ENCODE peak calls at places on chromosomes 12 and 14, in seven cellular contexts. One of them, this sample, is unnamed.

GRCh38 chr14:51650721-51651387 is 856 bp upstream of the FRMD6 start:
- DNase-seq in effector memory CD8-positive, alpha-beta T cell: peak
- DNase-seq in kidney: peak
- DNase-seq in ovary: peak
- DNase-seq in activated CD4-positive, alpha-beta T cell treated with anti-CD3 and anti-CD28 coated beads, Interleukin-2, amount 50 U/mL, for 1 hour: no peak
- DNase-seq in astrocyte of the hippocampus: peak
- DNase-seq in hippocampal formation: peak
- DNase-seq in this sample: no peak

GRCh38 chr14:102043251-102044025 is 43.4 kb downstream of the HSP90AA1 start:
- DNase-seq in effector memory CD8-positive, alpha-beta T cell: no peak
- DNase-seq in ovary: no peak
- DNase-seq in activated CD4-positive, alpha-beta T cell treated with anti-CD3 and anti-CD28 coated beads, Interleukin-2, amount 50 U/mL, for 1 hour: no peak
- DNase-seq in kidney: no peak
- DNase-seq in hippocampal formation: peak
- DNase-seq in astrocyte of the hippocampus: no peak
- DNase-seq in this sample: no peak

GRCh38 chr14:72518809-72519377 is 375.0 kb downstream of the DPF3 start:
- DNase-seq in effector memory CD8-positive, alpha-beta T cell: peak
- DNase-seq in hippocampal formation: no peak
- DNase-seq in activated CD4-positive, alpha-beta T cell treated with anti-CD3 and anti-CD28 coated beads, Interleukin-2, amount 50 U/mL, for 1 hour: peak
- DNase-seq in ovary: no peak
- DNase-seq in kidney: no peak
- DNase-seq in astrocyte of the hippocampus: no peak
- DNase-seq in this sample: no peak

GRCh38 chr12:73301530-73301929 is 1029.4 kb downstream of the TRHDE start:
- DNase-seq in activated CD4-positive, alpha-beta T cell treated with anti-CD3 and anti-CD28 coated beads, Interleukin-2, amount 50 U/mL, for 1 hour: no peak
- DNase-seq in kidney: no peak
- DNase-seq in hippocampal formation: no peak
- DNase-seq in ovary: no peak
- DNase-seq in effector memory CD8-positive, alpha-beta T cell: no peak
- DNase-seq in astrocyte of the hippocampus: no peak
- DNase-seq in this sample: no peak

GRCh38 chr12:131055596-131056233 is 102.0 kb downstream of the ADGRD1 start:
- DNase-seq in hippocampal formation: no peak
- DNase-seq in effector memory CD8-positive, alpha-beta T cell: no peak
- DNase-seq in activated CD4-positive, alpha-beta T cell treated with anti-CD3 and anti-CD28 coated beads, Interleukin-2, amount 50 U/mL, for 1 hour: no peak
- DNase-seq in ovary: no peak
- DNase-seq in kidney: no peak
- DNase-seq in astrocyte of the hippocampus: no peak
- DNase-seq in this sample: no peak

GRCh38 chr12:108191086-108191485 is 62.0 kb downstream of the WSCD2 start:
- DNase-seq in ovary: no peak
- DNase-seq in activated CD4-positive, alpha-beta T cell treated with anti-CD3 and anti-CD28 coated beads, Interleukin-2, amount 50 U/mL, for 1 hour: no peak
- DNase-seq in kidney: no peak
- DNase-seq in effector memory CD8-positive, alpha-beta T cell: no peak
- DNase-seq in hippocampal formation: no peak
- DNase-seq in astrocyte of the hippocampus: no peak
- DNase-seq in this sample: no peak

GRCh38 chr12:110039085-110039807 is 9.1 kb downstream of the C12orf76 start:
- DNase-seq in ovary: no peak
- DNase-seq in kidney: no peak
- DNase-seq in astrocyte of the hippocampus: peak
- DNase-seq in hippocampal formation: no peak
- DNase-seq in activated CD4-positive, alpha-beta T cell treated with anti-CD3 and anti-CD28 coated beads, Interleukin-2, amount 50 U/mL, for 1 hour: peak
- DNase-seq in effector memory CD8-positive, alpha-beta T cell: no peak
- DNase-seq in this sample: no peak

GRCh38 chr14:28577187-28577586 is 189.4 kb upstream of the FOXG1 start:
- DNase-seq in astrocyte of the hippocampus: no peak
- DNase-seq in hippocampal formation: no peak
- DNase-seq in effector memory CD8-positive, alpha-beta T cell: no peak
- DNase-seq in activated CD4-positive, alpha-beta T cell treated with anti-CD3 and anti-CD28 coated beads, Interleukin-2, amount 50 U/mL, for 1 hour: no peak
- DNase-seq in ovary: no peak
- DNase-seq in kidney: no peak
- DNase-seq in this sample: no peak

GRCh38 chr12:111412007-111412829 is 6.5 kb downstream of the SH2B3 start:
- DNase-seq in effector memory CD8-positive, alpha-beta T cell: no peak
- DNase-seq in activated CD4-positive, alpha-beta T cell treated with anti-CD3 and anti-CD28 coated beads, Interleukin-2, amount 50 U/mL, for 1 hour: no peak
- DNase-seq in astrocyte of the hippocampus: peak
- DNase-seq in hippocampal formation: peak
- DNase-seq in ovary: no peak
- DNase-seq in kidney: peak
- DNase-seq in this sample: no peak

This sample was measured in GM12892.